ENCODE peak calls at places on chromosomes 6 and 20, in ten cellular contexts. H is thoracic aorta; A is IMR-90; E is heart left ventricle; C is transverse colon; P is brain microvascular endothelial cell; S is pancreas; K is tibial artery; U is A549; X is CD4-positive, alpha-beta memory T cell. J is an unnamed sample.

GRCh38 chr6:167683028-167683862 is 143.5 kb upstream of the AFDN start:
- DNase-seq in E (peak; percentile 83), H (no peak), U (peak; percentile 86), X (no peak), P (peak; percentile 93), S (peak; percentile 60), C (peak; percentile 71), K (no peak), A (peak; percentile 19), J (peak; percentile 89)

GRCh38 chr20:42678895-42679294 is 510.8 kb downstream of the PTPRT start:
- DNase-seq in X (no peak), C (no peak), U (peak; percentile 2), H (no peak), P (no peak), E (no peak), S (no peak), A (no peak), K (no peak), J (peak; percentile 6)

GRCh38 chr6:158718431-158719126 is 68.7 kb downstream of the SYTL3 start:
- DNase-seq in E (no peak), K (no peak), C (peak; percentile 56), S (peak; percentile 62), P (peak; percentile 26), A (no peak), H (no peak), X (no peak), U (peak; percentile 54), J (peak; percentile 71)

GRCh38 chr20:25706793-25707192 is 10.1 kb upstream of the ZNF337 start:
- DNase-seq in S (no peak), A (no peak), U (no peak), C (no peak), H (no peak), P (no peak), K (no peak), X (peak; percentile 38), E (no peak), J (no peak)

GRCh38 chr20:59933296-59933848 is at the start of gene SYCP2:
- DNase-seq in E (peak; percentile 78), P (peak; percentile 13), A (no peak), C (peak; percentile 28), K (no peak), S (peak; percentile 75), U (peak; percentile 70), X (peak; percentile 78), H (no peak), J (peak; percentile 32)

GRCh38 chr20:19104186-19104585 is 108.3 kb upstream of the SLC24A3 start:
- DNase-seq in A (no peak), U (no peak), E (no peak), K (no peak), X (no peak), S (no peak), P (no peak), H (no peak), C (no peak), J (no peak)

GRCh38 chr20:46056970-46057855 is 28.2 kb downstream of the SLC12A5 start:
- DNase-seq in H (no peak), P (no peak), X (no peak), A (peak; percentile 42), K (peak; percentile 30), E (peak; percentile 54), S (no peak), C (no peak), U (no peak), J (no peak)

GRCh38 chr6:130434174-130434873 is 68.5 kb downstream of the TMEM200A start:
- DNase-seq in C (no peak), K (no peak), S (no peak), P (peak; percentile 43), X (no peak), U (no peak), E (no peak), H (no peak), A (peak; percentile 73), J (no peak)

GRCh38 chr20:42981258-42981657 is 208.4 kb downstream of the PTPRT start:
- DNase-seq in X (no peak), S (no peak), C (no peak), P (no peak), U (no peak), H (no peak), K (no peak), E (no peak), A (no peak), J (no peak)

GRCh38 chr6:28161410-28162079 is 19.9 kb downstream of the ZKSCAN8 start:
- DNase-seq in A (peak; percentile 68), K (peak; percentile 40), C (peak; percentile 70), U (peak; percentile 44), X (peak; percentile 81), H (no peak), E (peak; percentile 71), P (peak; percentile 40), S (peak; percentile 82), J (peak; percentile 65)

GRCh38 chr6:134826889-134827737 is 122.8 kb downstream of the ALDH8A1 start:
- DNase-seq in X (no peak), U (no peak), H (peak; percentile 81), K (peak; percentile 93), P (peak; percentile 80), A (peak; percentile 81), C (peak; percentile 23), E (peak; percentile 82), S (peak; percentile 57), J (no peak)

GRCh38 chr6:53691667-53692133 is 26.1 kb upstream of the KLHL31 start:
- DNase-seq in A (no peak), H (no peak), P (no peak), K (no peak), E (no peak), U (no peak), X (no peak), S (no peak), C (no peak), J (no peak)

GRCh38 chr20:47501117-47501482 is 587 bp upstream of the NCOA3 start:
- DNase-seq in K (no peak), A (peak; percentile 13), U (no peak), X (no peak), E (no peak), H (no peak), C (no peak), P (no peak), S (no peak), J (no peak)

GRCh38 chr6:84350397-84350796 is 123.0 kb upstream of the CEP162 start:
- DNase-seq in E (no peak), K (no peak), H (no peak), P (no peak), C (no peak), A (no peak), X (no peak), S (no peak), U (no peak), J (no peak)

GRCh38 chr6:122184260-122184934 is 215.1 kb upstream of the HSF2 start:
- DNase-seq in A (peak; percentile 47), P (no peak), X (no peak), K (no peak), E (no peak), S (no peak), H (no peak), U (peak; percentile 26), C (no peak), J (peak; percentile 12)

GRCh38 chr6:35425284-35425683 is 26.9 kb upstream of the FANCE start:
- DNase-seq in A (peak; percentile 96), U (no peak), S (no peak), E (no peak), C (no peak), K (no peak), X (no peak), H (no peak), P (peak; percentile 91), J (no peak)

GRCh38 chr20:57573176-57573575 is 12.3 kb downstream of the PCK1 start:
- DNase-seq in E (no peak), H (no peak), P (no peak), C (no peak), K (no peak), X (no peak), A (no peak), S (no peak), U (no peak), J (no peak)

DNA sequence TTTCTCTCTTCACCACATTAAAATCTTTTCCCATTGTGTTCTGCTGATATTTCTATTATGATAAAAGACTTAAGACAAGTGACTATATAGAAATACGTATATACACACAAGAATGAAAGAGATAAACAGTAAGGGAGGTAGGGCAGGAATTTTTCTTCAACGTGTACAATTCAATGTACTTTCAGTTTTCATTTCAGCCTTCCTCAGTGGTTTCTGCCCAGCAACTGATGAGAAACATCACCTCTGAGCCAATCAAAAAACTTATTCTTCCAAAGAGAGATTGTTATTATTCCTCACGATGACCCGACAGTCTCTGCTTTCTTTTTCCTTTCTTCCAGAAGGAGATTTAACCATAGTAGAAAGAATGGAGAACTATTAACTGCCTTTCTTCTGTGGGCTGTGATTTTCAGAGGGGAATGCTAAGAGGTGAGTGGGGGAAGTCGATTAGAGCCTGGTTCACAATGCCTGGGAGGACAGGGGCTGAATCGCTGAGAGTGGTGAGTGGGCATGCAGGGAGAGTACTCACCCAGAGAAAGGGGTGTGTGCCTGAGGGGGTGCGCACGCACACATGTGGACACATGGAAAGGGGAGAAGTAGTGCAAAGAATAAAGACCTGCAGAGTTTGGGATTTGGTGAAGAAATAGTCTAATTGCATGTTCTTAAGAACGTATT is at the start of gene BTN3A1:
- DNase-seq in S (peak; percentile 61), A (peak; percentile 70), K (peak; percentile 57), P (peak; percentile 80), U (peak; percentile 62), H (peak; percentile 30), X (peak; percentile 82), E (peak; percentile 72), C (peak; percentile 73), J (peak; percentile 93)
- H3K27ac ChIP-seq in S (peak within 1 kb of the TSS; percentile 63), A (peak within 1 kb of the TSS; percentile 72), K (peak within 1 kb of the TSS; percentile 79), P (peak within 1 kb of the TSS; percentile 92), U (peak within 1 kb of the TSS; percentile 73), H (peak within 1 kb of the TSS; percentile 55), X (peak within 1 kb of the TSS; percentile 89), E (peak within 1 kb of the TSS; percentile 84), C (peak within 1 kb of the TSS; percentile 93), J (peak within 1 kb of the TSS; percentile 91)

DNA sequence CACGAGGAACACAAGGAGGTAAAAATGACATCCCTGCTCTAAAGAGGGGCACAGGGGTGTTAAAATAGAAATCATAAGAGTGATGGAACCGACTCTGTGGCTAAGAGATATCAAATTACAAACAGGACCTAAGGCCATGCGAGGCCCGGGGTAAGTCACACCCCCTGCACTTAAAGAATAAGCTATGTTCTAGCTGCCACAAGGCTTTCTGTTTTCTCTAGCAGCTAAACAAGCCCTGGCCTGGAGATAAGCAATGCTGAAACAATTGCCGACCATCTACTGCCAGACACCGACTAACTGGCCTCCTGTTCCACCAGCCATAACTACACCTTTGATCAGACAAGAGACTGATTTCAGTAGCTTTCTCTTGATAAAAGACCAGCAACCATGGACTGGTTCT is 32.4 kb downstream of the MDGA1 start:
- DNase-seq in E (no peak), U (no peak), H (no peak), K (no peak), S (no peak), A (no peak), C (no peak), X (no peak), P (no peak), J (no peak)
- H3K27ac ChIP-seq in E (no peak overlapping the region), U (peak overlapping the region; percentile 24), H (no peak overlapping the region), K (no peak overlapping the region), S (no peak overlapping the region), A (no peak overlapping the region), C (no peak overlapping the region), X (no peak overlapping the region), P (no peak overlapping the region), J (no peak overlapping the region)

GRCh38 chr20:50389808-50390684 is 120.1 kb upstream of the PTPN1 start:
- DNase-seq in A (no peak), C (no peak), P (no peak), K (no peak), E (no peak), U (no peak), X (no peak), S (no peak), H (no peak), J (peak; percentile 46)
- H3K27ac ChIP-seq in A (no peak overlapping the region), C (peak overlapping the region; percentile 55), P (no peak overlapping the region), K (peak overlapping the region; percentile 87), E (peak overlapping the region; percentile 81), U (peak overlapping the region; percentile 78), X (no peak overlapping the region), S (no peak overlapping the region), H (peak overlapping the region; percentile 87), J (peak overlapping the region; percentile 1)

GRCh38 chr6:37867756-37868446 is 48.4 kb downstream of the ZFAND3 start:
- DNase-seq in E (no peak), P (no peak), H (no peak), X (no peak), K (no peak), S (no peak), A (no peak), C (no peak), U (no peak), J (no peak)
- H3K27ac ChIP-seq in E (no peak overlapping the region), P (peak overlapping the region; percentile 47), H (no peak overlapping the region), X (no peak overlapping the region), K (no peak overlapping the region), S (no peak overlapping the region), A (no peak overlapping the region), C (no peak overlapping the region), U (no peak overlapping the region), J (no peak overlapping the region)

J was measured in small intestine.